ENCODE peak calls at places on chromosomes 7 and 10, in six cellular contexts. Q is H54; B is activated CD4-positive, alpha-beta T cell treated with anti-CD3 and anti-CD28 coated beads for 48 hours; I is left lobe of liver; L is cardiac fibroblast; Z is MCF 10A. C is an unnamed sample.
A peak's percentile ranks its signal among the peaks of the same experiment; 100 is the strongest.

GRCh38 chr10:87519582-87519981 is 14.9 kb downstream of the MINPP1 start:
- DNase-seq in L (no peak), I (no peak), Q (no peak), Z (no peak), B (no peak), C (no peak)

GRCh38 chr7:44068054-44068453 is 2.7 kb upstream of the PGAM2 start:
- DNase-seq in B (no peak), Z (no peak), L (no peak), I (no peak), Q (no peak), C (no peak)

GRCh38 chr10:79925614-79926013 is 23.3 kb downstream of the SFTPD start:
- DNase-seq in L (no peak), Z (no peak), Q (no peak), B (no peak), I (no peak), C (no peak)

GRCh38 chr7:23061327-23061726 is 44.3 kb upstream of the KLHL7 start:
- DNase-seq in Q (no peak), Z (no peak), L (no peak), I (no peak), B (no peak), C (no peak)

GRCh38 chr7:41097501-41097900 is 605.4 kb downstream of the INHBA start:
- DNase-seq in Q (no peak), I (no peak), B (no peak), Z (no peak), L (no peak), C (no peak)

GRCh38 chr10:127524869-127525268 is 24.2 kb upstream of the NPS start:
- DNase-seq in I (no peak), B (no peak), Z (peak; percentile 53), Q (peak; percentile 52), L (no peak), C (no peak)

GRCh38 chr10:94358480-94358879 is 4.3 kb downstream of the NOC3L start:
- DNase-seq in Z (peak; percentile 79), Q (peak; percentile 71), B (no peak), L (peak; percentile 86), I (no peak), C (peak; percentile 87)

GRCh38 chr10:123567984-123568745 is 98.0 kb upstream of the GPR26 start:
- DNase-seq in L (no peak), Q (no peak), Z (no peak), I (peak; percentile 19), B (no peak), C (no peak)

GRCh38 chr7:80711521-80711920 is 73.1 kb downstream of the CD36 start:
- DNase-seq in I (no peak), Q (peak; percentile 13), L (no peak), B (no peak), Z (peak; percentile 30), C (no peak)

GRCh38 chr7:20083781-20084180 is 133.4 kb downstream of the MACC1 start:
- DNase-seq in L (peak; percentile 69), I (no peak), B (peak; percentile 3), Q (peak; percentile 26), Z (peak; percentile 77), C (peak; percentile 34)

GRCh38 chr7:127905491-127906330 is 125.5 kb downstream of the LRRC4 start:
- DNase-seq in I (no peak), Q (peak; percentile 14), L (no peak), Z (peak; percentile 22), B (peak; percentile 36), C (no peak)